ENCODE peak calls at places on chromosomes 2 and 18, in ten cellular contexts. Q is nephron progenitor cell, E is cardiac muscle cell, A is heart right ventricle, K is brain microvascular endothelial cell, M is AG04449, H is WTC11, R is adrenal gland, U is AG09309, O is GM13977. I is an unnamed sample.

GRCh38 chr2:136183095-136183494 is 65.1 kb upstream of the CXCR4 start:
- DNase-seq in Q (no peak), E (no peak), A (no peak), K (no peak), M (no peak), H (no peak), R (no peak), U (no peak), O (no peak), I (no peak)

GRCh38 chr2:148132400-148132799 is 111.5 kb downstream of the MBD5 start:
- DNase-seq in Q (no peak), E (no peak), A (no peak), K (peak), M (peak), H (no peak), R (no peak), U (peak), O (no peak), I (no peak)

GRCh38 chr2:109208071-109208950 is 79.3 kb downstream of the SH3RF3 start:
- DNase-seq in Q (no peak), E (no peak), A (no peak), K (no peak), M (no peak), H (peak), R (no peak), U (no peak), O (no peak), I (no peak)

GRCh38 chr2:72270556-72271275 is 123.1 kb upstream of the CYP26B1 start:
- DNase-seq in Q (no peak), E (no peak), A (no peak), K (no peak), M (no peak), H (no peak), R (no peak), U (no peak), O (no peak), I (no peak)

GRCh38 chr2:9634121-9634520 is 3.3 kb upstream of the YWHAQ start:
- DNase-seq in Q (no peak), E (no peak), A (no peak), K (no peak), M (no peak), H (no peak), R (no peak), U (no peak), O (no peak), I (no peak)

GRCh38 chr2:8627692-8628085 is 54.2 kb upstream of the ID2 start:
- DNase-seq in Q (no peak), E (no peak), A (no peak), K (no peak), M (no peak), H (no peak), R (no peak), U (no peak), O (no peak), I (peak)

GRCh38 chr2:43343573-43344304 is 117.3 kb upstream of the ZFP36L2 start:
- DNase-seq in Q (no peak), E (peak), A (peak), K (peak), M (peak), H (no peak), R (peak), U (peak), O (no peak), I (peak)

GRCh38 chr2:47639469-47639868 is 143.5 kb upstream of the MSH6 start:
- DNase-seq in Q (no peak), E (no peak), A (no peak), K (no peak), M (no peak), H (no peak), R (no peak), U (no peak), O (no peak), I (no peak)

GRCh38 chr2:184644685-184645084 is 46.4 kb downstream of the ZNF804A start:
- DNase-seq in Q (no peak), E (no peak), A (no peak), K (no peak), M (no peak), H (no peak), R (no peak), U (no peak), O (no peak), I (no peak)

GRCh38 chr2:157786663-157787363 is 89.3 kb downstream of the ACVR1 start:
- DNase-seq in Q (no peak), E (no peak), A (no peak), K (no peak), M (no peak), H (no peak), R (no peak), U (no peak), O (no peak), I (no peak)

GRCh38 chr2:100621371-100621910 is 58.6 kb downstream of the PDCL3 start:
- DNase-seq in Q (no peak), E (no peak), A (no peak), K (no peak), M (no peak), H (no peak), R (no peak), U (no peak), O (no peak), I (no peak)

GRCh38 chr2:191280834-191281756 is 35.9 kb downstream of the MYO1B start:
- DNase-seq in Q (no peak), E (no peak), A (no peak), K (no peak), M (no peak), H (no peak), R (no peak), U (no peak), O (no peak), I (no peak)
- TF ChIP-seq CTCF in Q (no peak), E (no peak), A (no peak), K (no peak), M (no peak), H (no peak), R (no peak), U (no peak), O (no peak), I (no peak)

GRCh38 chr2:55922488-55922887 is 1.1 kb downstream of the EFEMP1 start:
- DNase-seq in Q (peak), E (no peak), A (no peak), K (peak), M (no peak), H (peak), R (no peak), U (no peak), O (no peak), I (no peak)

GRCh38 chr2:55926974-55927373 is 3.4 kb upstream of the EFEMP1 start:
- DNase-seq in Q (no peak), E (no peak), A (no peak), K (no peak), M (no peak), H (no peak), R (no peak), U (no peak), O (no peak), I (no peak)

GRCh38 chr2:55926246-55926645 is 2.7 kb upstream of the EFEMP1 start:
- DNase-seq in Q (no peak), E (no peak), A (no peak), K (no peak), M (no peak), H (peak), R (no peak), U (no peak), O (no peak), I (no peak)

GRCh38 chr2:55923978-55924325 is 370 bp upstream of the EFEMP1 start:
- DNase-seq in Q (no peak), E (no peak), A (no peak), K (no peak), M (no peak), H (no peak), R (no peak), U (no peak), O (no peak), I (no peak)

DNA sequence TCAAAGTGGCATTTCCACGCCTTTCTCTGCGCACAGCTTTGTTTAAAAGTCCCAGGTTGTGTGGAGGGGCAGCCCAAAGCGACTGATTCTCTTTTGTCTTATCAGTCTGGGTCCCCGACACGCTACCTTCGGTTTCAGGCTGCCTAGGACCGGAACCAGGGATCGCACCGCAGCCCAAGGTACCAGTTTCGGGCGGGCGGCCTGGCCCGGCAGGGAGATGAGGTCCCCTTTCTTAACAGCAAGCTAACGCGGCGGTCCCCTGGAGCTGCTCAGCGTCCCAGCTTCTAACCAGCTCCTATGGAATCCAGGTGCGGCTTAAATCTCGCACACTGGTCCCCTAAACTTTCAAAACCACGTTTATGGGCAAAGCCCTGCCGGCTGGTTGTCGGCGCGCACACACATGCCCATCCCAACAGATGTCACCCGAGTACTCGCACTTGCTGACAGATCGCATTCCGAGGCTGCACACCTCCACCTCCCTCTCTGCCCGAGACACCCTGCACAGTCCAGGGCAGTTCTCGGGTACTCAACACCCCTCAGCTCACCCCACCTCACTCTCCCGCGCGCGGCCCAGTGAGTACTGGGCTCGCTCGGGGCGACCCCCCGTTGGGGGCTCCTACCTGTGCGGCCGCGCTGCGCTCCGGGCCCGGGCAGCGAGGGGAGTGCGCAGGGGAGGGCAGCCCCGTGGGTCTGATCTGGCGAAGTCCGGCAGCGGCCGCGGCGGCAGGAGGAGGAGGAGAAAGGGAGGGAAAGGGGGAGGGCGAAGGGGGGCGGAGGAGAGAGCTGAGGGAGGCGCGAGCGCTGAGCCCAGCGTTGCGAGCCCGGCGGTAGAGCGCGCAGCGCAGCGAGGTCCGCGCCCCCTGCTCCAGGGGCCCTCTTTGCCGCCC is at the start of gene EFEMP1:
- DNase-seq in Q (peak), E (peak), A (peak), K (peak), M (no peak), H (peak), R (peak), U (no peak), O (no peak), I (peak)
- TF ChIP-seq CTCF in Q (no peak), E (no peak), A (no peak), K (peak), M (no peak), H (no peak), R (no peak), U (no peak), O (no peak), I (no peak)

DNA sequence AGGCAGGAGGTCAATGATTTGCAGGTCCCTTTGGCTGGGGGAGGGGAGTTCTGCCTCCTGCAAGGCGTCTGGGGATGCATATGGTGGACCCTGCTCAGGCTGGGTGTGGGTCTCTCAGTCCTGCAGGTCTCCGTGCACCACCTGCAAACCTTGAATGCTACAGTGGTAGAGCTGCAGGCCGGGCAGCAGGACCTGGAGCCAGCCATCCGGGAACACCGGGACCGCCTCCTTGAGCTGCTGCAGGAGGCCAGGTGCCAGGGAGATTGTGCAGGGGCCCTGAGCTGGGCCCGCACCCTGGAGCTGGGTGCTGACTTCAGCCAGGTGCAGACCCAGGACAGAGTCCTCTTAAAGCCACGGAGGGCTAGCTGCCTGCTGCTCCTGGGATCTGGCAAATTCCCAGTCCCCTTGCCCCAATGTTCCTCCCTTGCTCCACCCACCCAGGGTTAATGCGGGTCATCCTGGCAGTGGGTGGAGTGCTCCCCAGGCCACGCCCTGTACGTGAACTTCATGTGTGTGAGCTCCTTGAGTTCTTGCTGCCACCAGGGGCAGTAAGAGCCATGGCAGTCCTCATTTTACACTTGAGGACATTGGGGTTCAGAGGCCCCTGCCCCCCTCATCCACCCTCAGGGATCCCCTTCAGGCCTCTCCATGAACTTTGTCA is 3.1 kb downstream of the PROM2 start:
- DNase-seq in Q (peak), E (no peak), A (no peak), K (no peak), M (no peak), H (peak), R (no peak), U (no peak), O (no peak), I (peak)
- TF ChIP-seq CTCF in Q (no peak), E (no peak), A (no peak), K (peak), M (no peak), H (no peak), R (no peak), U (no peak), O (no peak), I (no peak)

GRCh38 chr2:152566034-152566727 is 151.1 kb downstream of the PRPF40A start:
- DNase-seq in Q (no peak), E (no peak), A (no peak), K (no peak), M (no peak), H (no peak), R (no peak), U (no peak), O (peak), I (no peak)

GRCh38 chr2:152571035-152571766 is 146.1 kb downstream of the PRPF40A start:
- DNase-seq in Q (no peak), E (no peak), A (peak), K (no peak), M (no peak), H (no peak), R (peak), U (no peak), O (no peak), I (no peak)

GRCh38 chr2:152568566-152568965 is 148.7 kb downstream of the PRPF40A start:
- DNase-seq in Q (no peak), E (no peak), A (no peak), K (no peak), M (no peak), H (no peak), R (no peak), U (no peak), O (no peak), I (no peak)

GRCh38 chr2:152566728-152567069 is 150.6 kb downstream of the PRPF40A start:
- DNase-seq in Q (no peak), E (no peak), A (no peak), K (peak), M (no peak), H (no peak), R (peak), U (no peak), O (no peak), I (no peak)

DNA sequence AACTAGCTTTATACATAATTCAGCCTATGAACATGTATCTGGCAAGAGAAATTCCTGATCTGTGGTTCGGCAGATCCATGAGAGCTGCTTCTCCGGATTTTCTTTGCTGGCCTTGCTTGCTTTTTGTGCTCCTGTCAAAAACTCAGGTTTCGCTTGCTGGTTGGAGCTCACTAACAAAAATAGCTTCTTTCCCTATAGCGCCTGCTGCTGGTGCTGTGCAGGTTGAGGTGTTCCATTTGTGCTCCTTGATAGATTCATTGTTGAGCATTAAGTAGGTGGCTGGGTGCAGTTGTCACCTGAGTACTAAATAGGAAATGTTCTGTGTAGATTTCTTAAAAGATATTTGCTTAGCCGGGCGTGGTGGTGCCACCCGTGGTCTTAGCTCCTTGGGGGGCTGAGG is 148.1 kb downstream of the PRPF40A start:
- DNase-seq in Q (no peak), E (no peak), A (no peak), K (no peak), M (no peak), H (peak), R (no peak), U (no peak), O (no peak), I (no peak)
- TF ChIP-seq CTCF in Q (no peak), E (no peak), A (no peak), K (no peak), M (no peak), H (no peak), R (no peak), U (no peak), O (no peak), I (no peak)

DNA sequence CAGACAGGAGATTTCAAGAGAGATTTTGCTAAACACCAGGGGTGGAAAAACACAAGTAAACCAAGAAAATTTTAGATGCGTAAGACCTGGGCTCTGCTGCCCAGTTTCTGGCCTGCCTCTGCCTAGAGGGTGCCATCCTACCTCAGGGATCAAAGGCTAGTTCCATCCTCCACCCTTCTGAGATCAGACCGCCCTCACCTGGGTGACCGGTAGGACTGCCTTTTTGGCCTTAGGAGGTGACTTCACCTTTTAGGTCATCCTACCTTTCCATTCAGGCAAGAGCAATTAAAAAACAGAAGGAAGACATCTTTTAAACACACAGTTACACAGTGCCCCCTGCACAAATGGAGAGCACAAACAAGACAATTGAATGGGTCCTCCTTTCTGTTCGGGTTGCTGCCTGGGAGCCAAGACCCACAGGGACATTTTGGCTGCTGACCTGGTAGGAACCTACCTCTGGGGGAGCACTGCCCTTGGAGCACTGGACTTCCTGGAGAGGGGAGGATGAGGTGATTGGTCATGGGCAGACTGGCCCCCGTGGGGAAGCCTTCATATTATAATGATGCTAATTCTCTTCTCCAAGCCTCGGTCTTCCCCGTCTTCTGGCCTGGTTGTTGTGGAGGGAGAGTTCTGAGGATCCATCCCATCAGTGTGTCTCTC is 3.1 kb downstream of the PSD4 start:
- DNase-seq in Q (no peak), E (no peak), A (no peak), K (no peak), M (no peak), H (no peak), R (no peak), U (no peak), O (no peak), I (no peak)
- TF ChIP-seq CTCF in Q (no peak), E (no peak), A (no peak), K (no peak), M (no peak), H (no peak), R (no peak), U (no peak), O (no peak), I (no peak)

DNA sequence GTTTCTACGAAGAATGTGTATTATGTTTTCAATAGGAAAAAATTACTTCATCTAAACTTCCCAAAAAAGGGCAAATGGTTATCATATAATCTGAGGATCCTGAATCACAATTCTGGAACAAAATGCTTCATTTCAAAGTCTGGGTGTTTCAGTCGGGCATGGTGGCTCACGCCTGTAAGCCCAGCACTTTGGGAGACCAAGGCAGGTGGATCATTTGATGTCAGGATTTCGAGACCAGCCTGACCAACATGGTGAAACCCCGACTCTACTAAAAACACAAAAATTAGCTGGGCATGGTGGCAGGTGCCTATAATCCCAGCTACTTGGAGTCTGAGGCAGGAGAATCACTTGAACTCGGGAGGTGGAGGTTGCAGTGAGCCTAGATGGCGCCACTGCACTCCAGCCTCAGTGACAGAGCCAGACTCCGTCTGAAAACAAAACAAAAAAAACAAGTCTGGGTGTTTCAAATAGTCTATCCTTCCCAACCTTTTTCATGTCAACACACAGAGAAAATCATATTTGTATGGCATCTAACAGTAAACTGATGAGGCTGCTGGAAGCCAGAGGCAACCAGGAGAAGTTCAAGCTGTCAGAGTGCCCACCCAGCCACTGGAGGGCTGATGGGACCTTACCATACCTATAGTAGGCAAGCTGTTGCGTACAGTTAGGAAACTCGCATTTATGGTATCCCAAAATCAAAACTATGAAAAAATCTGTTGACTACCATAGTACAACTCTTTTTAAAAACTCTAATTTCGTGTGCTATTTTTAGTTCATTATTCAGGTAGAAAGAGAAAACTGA is 14.6 kb downstream of the NBAS start:
- DNase-seq in Q (no peak), E (no peak), A (no peak), K (no peak), M (no peak), H (peak), R (no peak), U (no peak), O (no peak), I (no peak)
- TF ChIP-seq CTCF in Q (no peak), E (peak), A (no peak), K (peak), M (no peak), H (peak), R (no peak), U (peak), O (peak), I (no peak)

GRCh38 chr18:30765247-30765646 is 277.3 kb downstream of the DSC3 start:
- DNase-seq in Q (no peak), E (no peak), A (no peak), K (no peak), M (no peak), H (no peak), R (no peak), U (no peak), O (no peak), I (no peak)

GRCh38 chr18:30763913-30764350 is 278.6 kb downstream of the DSC3 start:
- DNase-seq in Q (peak), E (peak), A (no peak), K (no peak), M (no peak), H (no peak), R (no peak), U (no peak), O (no peak), I (no peak)

GRCh38 chr18:30766053-30766452 is 276.5 kb downstream of the DSC3 start:
- DNase-seq in Q (no peak), E (no peak), A (no peak), K (no peak), M (no peak), H (no peak), R (no peak), U (no peak), O (no peak), I (no peak)
- TF ChIP-seq CTCF in Q (no peak), E (no peak), A (no peak), K (no peak), M (no peak), H (no peak), R (no peak), U (no peak), O (no peak), I (no peak)

I was measured in stomach.